ENCODE peak calls at places on chromosomes 3 and 15, in five cellular contexts. U, E, M, S and A are unnamed samples.

GRCh38 chr15:47432831-47433230 is 284.5 kb upstream of the SEMA6D start:
- DNase-seq in U (peak), E (no peak), M (no peak), S (no peak), A (peak)

GRCh38 chr3:85360742-85361387 is 402.1 kb downstream of the CADM2 start:
- DNase-seq in U (no peak), E (peak), M (no peak), S (peak), A (peak)

GRCh38 chr3:43505351-43505750 is 116.5 kb downstream of the ANO10 start:
- DNase-seq in U (peak), E (no peak), M (no peak), S (no peak), A (peak)

GRCh38 chr15:90650117-90650955 is 66.8 kb upstream of the BLM start:
- DNase-seq in U (peak), E (peak), M (no peak), S (no peak), A (peak)

GRCh38 chr3:167116120-167116922 is 263.8 kb downstream of the ZBBX start:
- DNase-seq in U (no peak), E (no peak), M (no peak), S (no peak), A (no peak)

GRCh38 chr3:123374016-123374415 is 74.9 kb downstream of the ADCY5 start:
- DNase-seq in U (no peak), E (no peak), M (no peak), S (no peak), A (no peak)

GRCh38 chr15:77630956-77631789 is 1.5 kb downstream of the LINGO1 start:
- DNase-seq in U (no peak), E (no peak), M (no peak), S (no peak), A (peak)

GRCh38 chr15:101307048-101307896 is 12.2 kb upstream of the SNRPA1 start:
- DNase-seq in U (no peak), E (no peak), M (no peak), S (no peak), A (no peak)

GRCh38 chr3:9957214-9957613 is 5.0 kb upstream of the PRRT3 start:
- DNase-seq in U (peak), E (no peak), M (no peak), S (no peak), A (no peak)

GRCh38 chr3:139944256-139944910 is 9.4 kb downstream of the CLSTN2 start:
- DNase-seq in U (no peak), E (no peak), M (no peak), S (no peak), A (no peak)

GRCh38 chr3:102037791-102038190 is 188.5 kb downstream of the NFKBIZ start:
- DNase-seq in U (no peak), E (no peak), M (no peak), S (no peak), A (no peak)

GRCh38 chr3:131848111-131848510 is 186.7 kb downstream of the CPNE4 start:
- DNase-seq in U (no peak), E (no peak), M (no peak), S (no peak), A (no peak)

GRCh38 chr3:42228796-42229195 is 37.2 kb downstream of the CCK start:
- DNase-seq in U (no peak), E (peak), M (no peak), S (peak), A (no peak)

GRCh38 chr3:57556459-57557087 is 499 bp downstream of the PDE12 start:
- DNase-seq in U (peak), E (peak), M (no peak), S (no peak), A (peak)

GRCh38 chr15:67135494-67135893 is 70.1 kb downstream of the SMAD3 start:
- DNase-seq in U (peak), E (peak), M (no peak), S (peak), A (peak)

GRCh38 chr15:38817427-38818155 is 253.0 kb upstream of the RASGRP1 start:
- DNase-seq in U (peak), E (peak), M (peak), S (peak), A (peak)
- TF ChIP-seq CTCF in U (peak), E (peak), M (peak), S (peak), A (peak)

GRCh38 chr3:27723803-27724458 is 1.8 kb upstream of the EOMES start:
- DNase-seq in U (no peak), E (no peak), M (no peak), S (no peak), A (peak)

GRCh38 chr3:27721717-27722564 is at the start of gene EOMES:
- DNase-seq in U (no peak), E (peak), M (no peak), S (peak), A (no peak)

GRCh38 chr3:27724459-27725197 is 2.5 kb upstream of the EOMES start:
- DNase-seq in U (no peak), E (no peak), M (no peak), S (no peak), A (no peak)

GRCh38 chr3:27720899-27721716 is 1.0 kb downstream of the EOMES start:
- DNase-seq in U (no peak), E (no peak), M (no peak), S (no peak), A (peak)

DNA sequence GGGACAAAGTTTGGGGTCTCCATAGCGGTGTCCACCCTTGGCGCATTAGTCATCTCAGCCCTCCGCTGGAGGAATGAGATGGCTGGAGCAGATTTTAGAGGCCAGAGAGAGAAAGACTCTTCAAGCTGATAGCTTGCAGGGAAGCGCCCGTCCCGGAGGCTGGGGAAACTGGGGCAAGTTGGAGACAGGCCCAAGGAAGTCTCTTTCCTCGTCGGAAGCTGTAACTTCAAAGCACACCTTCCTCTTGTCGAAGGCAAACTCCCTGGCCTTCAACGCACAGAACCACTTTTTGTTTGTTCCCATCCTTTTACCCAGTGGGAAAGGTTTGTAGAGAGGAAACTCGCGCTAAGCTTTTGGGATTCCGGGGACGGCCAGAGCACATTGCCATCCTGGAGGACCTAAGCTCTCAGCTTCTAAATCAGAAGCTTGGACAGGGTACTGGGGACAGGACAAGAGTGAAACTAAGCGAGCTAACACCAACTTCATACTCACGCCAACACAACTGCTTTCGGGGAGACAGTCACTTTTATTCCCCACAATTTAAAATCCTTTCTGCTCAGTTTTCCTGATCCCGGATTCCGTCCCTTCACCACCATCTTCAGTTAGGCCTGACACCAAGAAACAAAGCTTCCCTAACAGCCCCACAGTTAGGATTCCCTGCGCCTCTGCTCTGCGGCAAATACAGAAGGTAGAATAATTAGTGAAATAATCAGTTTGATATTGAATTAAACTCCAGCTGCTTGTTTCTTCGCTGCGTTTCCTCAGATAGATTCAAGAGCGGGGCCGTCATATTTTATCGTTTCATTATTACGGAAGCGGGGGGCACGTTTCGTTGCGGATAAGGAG is 1.1 kb upstream of the EOMES start:
- DNase-seq in U (no peak), E (no peak), M (no peak), S (no peak), A (no peak)
- H3K4me3 ChIP-seq in U (peak), E (no peak), M (peak), S (no peak), A (peak)

GRCh38 chr3:128438488-128439072 is 28.1 kb downstream of the DNAJB8 start:
- DNase-seq in U (no peak), E (no peak), M (no peak), S (no peak), A (no peak)
- TF ChIP-seq CTCF in U (peak), E (peak), M (peak), S (peak), A (peak)

GRCh38 chr15:37695719-37696118 is 238.7 kb upstream of the TMCO5A start:
- DNase-seq in U (peak), E (no peak), M (no peak), S (no peak), A (peak)
- H3K4me3 ChIP-seq in U (no peak), E (no peak), M (no peak), S (no peak), A (no peak)

GRCh38 chr3:115085197-115085865 is 61.8 kb downstream of the ZBTB20 start:
- DNase-seq in U (peak), E (no peak), M (no peak), S (no peak), A (peak)
- TF ChIP-seq CTCF in U (peak), E (peak), M (peak), S (no peak), A (peak)

GRCh38 chr15:68258684-68259083 is 18.9 kb upstream of the FEM1B start:
- DNase-seq in U (peak), E (no peak), M (no peak), S (no peak), A (peak)

GRCh38 chr15:68259883-68260282 is 17.7 kb upstream of the FEM1B start:
- DNase-seq in U (no peak), E (no peak), M (no peak), S (no peak), A (no peak)

GRCh38 chr15:68252925-68253534 is 23.5 kb upstream of the CLN6 start:
- DNase-seq in U (peak), E (peak), M (peak), S (peak), A (peak)

GRCh38 chr15:68261241-68261640 is 16.3 kb upstream of the FEM1B start:
- DNase-seq in U (no peak), E (no peak), M (no peak), S (no peak), A (no peak)

GRCh38 chr15:68256675-68257450 is 20.7 kb upstream of the FEM1B start:
- DNase-seq in U (peak), E (peak), M (peak), S (peak), A (peak)
- H3K4me3 ChIP-seq in U (peak), E (peak), M (peak), S (peak), A (peak)

GRCh38 chr3:170731281-170731680 is 138.7 kb downstream of the RPL22L1 start:
- DNase-seq in U (no peak), E (no peak), M (no peak), S (no peak), A (no peak)

GRCh38 chr3:170732660-170733245 is 137.2 kb downstream of the RPL22L1 start:
- DNase-seq in U (peak), E (peak), M (no peak), S (no peak), A (peak)

GRCh38 chr3:170734737-170735070 is 135.3 kb downstream of the RPL22L1 start:
- DNase-seq in U (peak), E (no peak), M (no peak), S (no peak), A (no peak)

GRCh38 chr3:170735821-170736220 is 134.2 kb downstream of the RPL22L1 start:
- DNase-seq in U (no peak), E (no peak), M (no peak), S (no peak), A (no peak)

DNA sequence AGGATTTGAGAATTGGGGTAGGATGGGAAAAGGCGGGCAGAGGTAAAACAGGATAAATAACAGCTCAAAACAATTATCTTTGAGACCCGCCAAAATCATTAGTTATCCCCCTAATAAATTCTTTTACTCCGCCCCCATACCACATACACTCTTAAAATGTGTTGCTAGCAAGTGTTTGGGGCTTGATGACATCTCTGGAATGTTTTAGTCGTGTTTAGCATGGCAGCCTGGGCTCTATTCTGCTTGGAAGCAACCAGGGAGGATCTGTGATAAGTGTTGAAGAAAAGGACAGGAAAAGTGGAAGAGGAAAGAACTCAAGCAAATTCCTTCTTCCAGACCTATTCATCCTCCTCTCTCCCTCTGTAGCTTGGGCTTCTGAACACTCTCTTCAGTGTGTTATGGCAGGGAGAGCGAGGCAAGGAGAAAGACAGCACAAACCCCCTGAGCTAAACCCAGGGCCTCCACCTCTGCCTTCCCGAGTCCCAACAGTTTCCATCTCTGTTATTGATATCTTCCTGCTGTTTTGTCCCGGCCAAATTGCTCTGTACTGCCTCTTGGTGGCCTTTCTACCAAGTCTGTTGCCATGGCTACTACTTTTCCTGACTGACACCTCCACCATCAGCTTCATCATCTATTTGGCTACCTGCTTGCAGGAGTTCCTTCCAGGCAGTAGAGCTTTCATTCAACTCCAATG is 135.8 kb downstream of the RPL22L1 start:
- DNase-seq in U (no peak), E (no peak), M (no peak), S (no peak), A (peak)
- TF ChIP-seq CTCF in U (no peak), E (no peak), M (no peak), S (no peak), A (peak)

GRCh38 chr15:79433610-79434009 is 1.5 kb downstream of the MINAR1 start:
- DNase-seq in U (no peak), E (no peak), M (no peak), S (no peak), A (no peak)

GRCh38 chr15:79430901-79431635 is 1.1 kb upstream of the MINAR1 start:
- DNase-seq in U (peak), E (peak), M (no peak), S (no peak), A (no peak)

GRCh38 chr15:79434361-79434760 is 2.2 kb downstream of the MINAR1 start:
- DNase-seq in U (no peak), E (no peak), M (no peak), S (no peak), A (no peak)

GRCh38 chr15:79431636-79432344 is at the start of gene MINAR1:
- DNase-seq in U (peak), E (peak), M (no peak), S (peak), A (peak)

DNA sequence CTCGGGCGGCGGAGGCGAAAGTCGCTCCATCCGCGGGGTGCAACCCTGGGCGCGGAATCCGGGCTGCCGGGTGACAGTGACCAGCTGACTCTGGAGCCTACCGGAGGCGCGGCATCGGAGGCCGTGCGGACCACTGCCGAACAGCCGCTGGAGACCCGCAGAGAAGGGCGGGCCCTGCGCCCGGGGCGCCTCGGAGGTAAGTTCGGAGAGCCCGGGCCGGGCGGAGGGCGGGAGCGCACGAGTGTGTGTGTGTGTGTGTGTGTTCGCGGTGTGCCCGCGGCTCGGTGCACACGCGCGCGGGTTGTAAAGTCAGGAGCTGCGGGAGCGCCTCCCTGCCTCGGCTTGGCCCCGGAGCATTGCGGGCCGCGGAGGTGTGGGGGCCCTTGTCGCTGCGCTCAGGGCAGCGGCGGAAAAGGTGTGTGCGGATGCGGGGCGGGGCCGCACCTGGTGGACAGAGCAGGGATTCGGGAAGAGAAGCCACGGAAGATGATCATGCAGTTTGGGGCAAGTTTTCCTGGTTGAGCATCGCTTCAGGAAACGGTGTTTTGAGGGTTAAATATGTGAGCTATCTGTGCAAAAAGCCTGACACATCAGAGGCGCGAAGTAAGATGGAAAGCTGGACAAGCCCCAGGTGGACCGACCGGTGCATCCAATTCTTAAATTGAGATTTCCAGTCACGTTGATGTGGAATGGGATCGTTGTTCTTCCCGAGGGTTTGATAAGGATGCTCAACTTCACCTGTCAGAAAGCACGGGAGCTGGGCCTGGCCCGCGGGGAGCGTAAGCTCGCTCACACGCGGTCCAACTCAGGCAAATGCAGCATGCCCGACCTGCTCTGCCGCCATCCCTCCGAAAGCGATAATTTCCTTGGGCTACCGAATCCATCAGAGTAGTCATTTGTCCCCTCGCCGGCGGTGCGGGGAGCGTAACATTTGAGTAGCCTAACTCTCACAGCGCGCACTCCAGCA is 492 bp downstream of the MINAR1 start:
- DNase-seq in U (peak), E (peak), M (no peak), S (no peak), A (no peak)
- H3K4me3 ChIP-seq in U (peak), E (peak), M (peak), S (peak), A (peak)

GRCh38 chr15:55824857-55825613 is 82.1 kb upstream of the PRTG start:
- DNase-seq in U (no peak), E (no peak), M (no peak), S (no peak), A (no peak)
- TF ChIP-seq CTCF in U (no peak), E (no peak), M (no peak), S (peak), A (no peak)

GRCh38 chr3:195892105-195892354 is 16.3 kb downstream of the TNK2 start:
- DNase-seq in U (no peak), E (no peak), M (no peak), S (no peak), A (no peak)
- H3K4me3 ChIP-seq in U (peak), E (peak), M (peak), S (peak), A (peak)